ENCODE peak calls at places on chromosomes 11 and 22, in eight cellular contexts. A is skeletal muscle cell, E is AG09319, B is cardiac fibroblast, U is GM13977, C is NCI-H345, F is endothelial cell of umbilical vein, J is HFF-Myc. P is an unnamed sample.
A peak's percentile ranks its signal among the peaks of the same experiment; 100 is the strongest.

GRCh38 chr11:863389-864117 is 20.9 kb downstream of the TSPAN4 start:
- DNase-seq in A (no peak), E (no peak), B (no peak), U (no peak), C (no peak), F (no peak), J (no peak), P (no peak)

GRCh38 chr11:112778091-112778889 is 182.9 kb upstream of the NCAM1 start:
- DNase-seq in A (no peak), E (no peak), B (no peak), U (no peak), C (no peak), F (no peak), J (no peak), P (no peak)

GRCh38 chr11:109435121-109435742 is 13.2 kb downstream of the C11orf87 start:
- DNase-seq in A (peak; percentile 33), E (no peak), B (no peak), U (no peak), C (no peak), F (no peak), J (no peak), P (no peak)

GRCh38 chr22:36811094-36811797 is 5.6 kb downstream of the PVALB start:
- DNase-seq in A (no peak), E (no peak), B (no peak), U (no peak), C (no peak), F (no peak), J (no peak), P (no peak)

GRCh38 chr11:444397-445144 is 2.8 kb upstream of the ANO9 start:
- DNase-seq in A (no peak), E (no peak), B (peak; percentile 52), U (no peak), C (peak; percentile 83), F (no peak), J (no peak), P (no peak)

GRCh38 chr11:31529701-31530100 is 20.1 kb downstream of the ELP4 start:
- DNase-seq in A (no peak), E (no peak), B (no peak), U (peak; percentile 13), C (no peak), F (no peak), J (no peak), P (no peak)

GRCh38 chr11:72039108-72039850 is 40.6 kb downstream of the IL18BP start:
- DNase-seq in A (no peak), E (peak; percentile 60), B (peak; percentile 50), U (no peak), C (no peak), F (peak; percentile 17), J (peak; percentile 68), P (no peak)

GRCh38 chr11:67027483-67027930 is 4.6 kb downstream of the SYT12 start:
- DNase-seq in A (no peak), E (no peak), B (no peak), U (no peak), C (no peak), F (no peak), J (no peak), P (no peak)

GRCh38 chr22:42800731-42801536 is 56.1 kb downstream of the ARFGAP3 start:
- DNase-seq in A (no peak), E (no peak), B (no peak), U (no peak), C (peak; percentile 64), F (no peak), J (no peak), P (no peak)